ENCODE peak calls at places on chromosomes 5 and 9, in seven cellular contexts. G is ascending aorta, X is fibroblast of the conjunctiva, H is NCI-H748 treated with DMSO at 0.1 percent for 48 hours, Z is WERI-Rb-1, I is astrocyte of the cerebellum, Y is coronary artery. S is an unnamed sample.

GRCh38 chr5:125180222-125180621 is 433.8 kb upstream of the ZNF608 start:
- DNase-seq in H (no peak), X (no peak), G (no peak), Y (no peak), Z (no peak), I (no peak), S (no peak)

GRCh38 chr5:35317586-35317985 is 87.3 kb upstream of the PRLR start:
- DNase-seq in Z (no peak), X (no peak), H (no peak), G (no peak), I (no peak), Y (no peak), S (no peak)

GRCh38 chr5:75414241-75414640 is 77.2 kb downstream of the HMGCR start:
- DNase-seq in X (no peak), Z (no peak), H (no peak), Y (no peak), G (no peak), I (no peak), S (no peak)

GRCh38 chr9:69324549-69325401 is at the start of gene ENTREP1:
- DNase-seq in H (peak), Y (no peak), I (no peak), G (peak), X (no peak), Z (peak), S (peak)

GRCh38 chr9:69200071-69200470 is 26.0 kb downstream of the TJP2 start:
- DNase-seq in Z (no peak), Y (no peak), X (no peak), H (no peak), G (no peak), I (no peak), S (no peak)

GRCh38 chr5:136174021-136174659 is 18.8 kb downstream of the SMIM32 start:
- DNase-seq in I (peak), Y (no peak), G (no peak), Z (no peak), H (peak), X (peak), S (peak)

GRCh38 chr5:145568581-145568980 is 266.6 kb downstream of the PRELID2 start:
- DNase-seq in I (no peak), X (peak), Z (no peak), G (no peak), H (no peak), Y (no peak), S (no peak)

GRCh38 chr9:129111762-129112151 is 542 bp downstream of the PTPA start:
- DNase-seq in H (peak), Z (peak), G (no peak), Y (no peak), I (no peak), X (no peak), S (peak)

GRCh38 chr9:7192266-7192665 is 434.5 kb downstream of the KDM4C start:
- DNase-seq in X (no peak), G (no peak), Z (no peak), I (no peak), Y (no peak), H (no peak), S (no peak)

GRCh38 chr5:32443145-32443540 is 1.4 kb downstream of the ZFR start:
- DNase-seq in I (no peak), Y (no peak), G (no peak), Z (no peak), X (no peak), H (no peak), S (no peak)

GRCh38 chr9:70136632-70137031 is 93.0 kb downstream of the MAMDC2 start:
- DNase-seq in Y (no peak), Z (no peak), H (no peak), I (no peak), G (no peak), X (no peak), S (no peak)

GRCh38 chr5:177129206-177129605 is 4.4 kb upstream of the NSD1 start:
- DNase-seq in Z (no peak), Y (peak), X (no peak), I (no peak), H (no peak), G (no peak), S (no peak)

GRCh38 chr5:83494102-83494620 is 22.6 kb downstream of the VCAN start:
- DNase-seq in H (no peak), Z (no peak), X (no peak), Y (no peak), G (no peak), I (no peak), S (no peak)

GRCh38 chr5:15720515-15720914 is 220.5 kb downstream of the FBXL7 start:
- DNase-seq in Y (no peak), G (no peak), I (no peak), Z (no peak), H (no peak), X (no peak), S (no peak)

GRCh38 chr5:67842806-67843205 is 372.8 kb upstream of the PIK3R1 start:
- DNase-seq in Z (peak), I (no peak), Y (no peak), X (peak), G (no peak), H (no peak), S (no peak)

GRCh38 chr5:68196876-68197275 is 18.7 kb upstream of the PIK3R1 start:
- DNase-seq in H (no peak), Y (no peak), G (peak), Z (no peak), X (no peak), I (no peak), S (peak)

GRCh38 chr9:72025956-72026355 is 34.5 kb downstream of the C9orf57 start:
- DNase-seq in X (no peak), H (no peak), G (no peak), Y (no peak), I (no peak), Z (no peak), S (no peak)